ENCODE peak calls at places on chromosomes 3 and 15, in four cellular contexts. N is K562, L is adipocyte, B is lower lobe of right lung. G is an unnamed sample.
A peak's percentile ranks its signal among the peaks of the same experiment; 100 is the strongest.

GRCh38 chr15:89666147-89666857 is 11.0 kb upstream of the KIF7 start:
- DNase-seq in B (no peak), L (no peak), N (no peak), G (no peak)

GRCh38 chr15:63014578-63014977 is 28.0 kb upstream of the TPM1 start:
- DNase-seq in N (no peak), L (no peak), B (no peak), G (no peak)

GRCh38 chr15:88606437-88606794 is 14.7 kb upstream of the AEN start:
- DNase-seq in L (no peak), N (no peak), B (no peak), G (no peak)

GRCh38 chr3:12194209-12194608 is 35.5 kb upstream of the TIMP4 start:
- DNase-seq in N (no peak), L (peak; percentile 90), B (no peak), G (no peak)

GRCh38 chr15:53918180-53919079 is 59.8 kb upstream of the UNC13C start:
- DNase-seq in N (no peak), L (no peak), B (no peak), G (no peak)

GRCh38 chr3:33006571-33007286 is 55.3 kb downstream of the CCR4 start:
- DNase-seq in B (no peak), L (no peak), N (no peak), G (no peak)

GRCh38 chr3:167406876-167407492 is 26.9 kb upstream of the ZBBX start:
- DNase-seq in N (peak; percentile 3), B (no peak), L (peak; percentile 43), G (no peak)

GRCh38 chr15:101307897-101308603 is 13.0 kb upstream of the SNRPA1 start:
- DNase-seq in L (no peak), N (no peak), B (peak; percentile 32), G (peak; percentile 71)

GRCh38 chr3:125278155-125278554 is 65.6 kb upstream of the SLC12A8 start:
- DNase-seq in B (no peak), L (no peak), N (no peak), G (no peak)
- H3K4me1 ChIP-seq in B (peaks cover 3% of the 10 kb centered on the region), L (no peaks in the 10 kb centered on the region), N (no peaks in the 10 kb centered on the region), G (no peaks in the 10 kb centered on the region)

GRCh38 chr3:48429416-48430358 is at the start of gene PLXNB1:
- DNase-seq in L (peak; percentile 70), N (peak; percentile 83), B (peak; percentile 87), G (peak; percentile 89)

GRCh38 chr3:48432411-48433371 is 2.8 kb upstream of the PLXNB1 start:
- DNase-seq in B (no peak), N (no peak), L (no peak), G (no peak)

GRCh38 chr3:48433472-48434118 is 3.7 kb upstream of the PLXNB1 start:
- DNase-seq in B (no peak), N (no peak), L (no peak), G (peak; percentile 84)

GRCh38 chr3:48430359-48431101 is 644 bp upstream of the PLXNB1 start:
- DNase-seq in L (no peak), B (peak; percentile 26), N (no peak), G (no peak)

DNA sequence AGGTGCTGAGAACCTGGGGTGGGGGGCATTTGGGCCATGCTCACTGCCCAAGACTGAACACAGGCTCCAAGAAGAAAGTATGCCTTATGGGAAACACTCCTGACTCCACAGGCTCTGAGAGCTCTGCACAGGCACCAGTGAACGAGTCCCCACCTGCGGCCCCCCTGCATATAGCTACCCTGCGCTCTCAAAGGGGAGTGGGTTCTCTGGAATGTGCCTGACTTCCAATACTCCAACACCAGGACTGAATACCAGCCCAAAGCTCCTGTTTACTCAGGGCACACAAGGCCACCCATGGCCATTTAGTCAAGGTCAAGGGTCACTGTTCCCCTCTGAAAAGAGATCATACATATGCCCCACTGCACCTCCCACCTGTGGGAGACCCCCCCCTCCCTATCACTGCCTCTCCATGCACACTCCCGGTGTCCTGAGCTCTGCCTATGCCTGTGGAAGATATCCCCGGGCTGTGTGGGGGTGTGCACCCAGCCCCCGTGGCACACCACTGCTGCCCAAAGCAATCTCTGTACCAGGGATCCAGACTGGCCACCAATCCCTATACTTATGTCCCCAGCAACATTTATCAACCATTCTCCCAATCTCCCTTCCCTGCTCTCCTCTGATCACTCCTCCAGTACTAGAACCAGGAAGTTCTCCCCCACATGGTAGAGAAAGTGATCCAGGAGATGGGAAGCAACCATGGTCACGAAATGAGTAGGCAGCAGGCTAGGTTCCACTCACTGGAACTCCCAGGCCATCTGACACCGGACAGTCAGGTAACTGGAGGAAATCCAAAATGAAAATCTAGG is 1.5 kb upstream of the PLXNB1 start:
- DNase-seq in N (no peak), L (no peak), B (peak; percentile 20), G (no peak)
- H3K4me1 ChIP-seq in N (peaks cover 34% of the 10 kb centered on the region), L (peaks cover 63% of the 10 kb centered on the region), B (peaks cover 62% of the 10 kb centered on the region), G (peaks cover 90% of the 10 kb centered on the region)

DNA sequence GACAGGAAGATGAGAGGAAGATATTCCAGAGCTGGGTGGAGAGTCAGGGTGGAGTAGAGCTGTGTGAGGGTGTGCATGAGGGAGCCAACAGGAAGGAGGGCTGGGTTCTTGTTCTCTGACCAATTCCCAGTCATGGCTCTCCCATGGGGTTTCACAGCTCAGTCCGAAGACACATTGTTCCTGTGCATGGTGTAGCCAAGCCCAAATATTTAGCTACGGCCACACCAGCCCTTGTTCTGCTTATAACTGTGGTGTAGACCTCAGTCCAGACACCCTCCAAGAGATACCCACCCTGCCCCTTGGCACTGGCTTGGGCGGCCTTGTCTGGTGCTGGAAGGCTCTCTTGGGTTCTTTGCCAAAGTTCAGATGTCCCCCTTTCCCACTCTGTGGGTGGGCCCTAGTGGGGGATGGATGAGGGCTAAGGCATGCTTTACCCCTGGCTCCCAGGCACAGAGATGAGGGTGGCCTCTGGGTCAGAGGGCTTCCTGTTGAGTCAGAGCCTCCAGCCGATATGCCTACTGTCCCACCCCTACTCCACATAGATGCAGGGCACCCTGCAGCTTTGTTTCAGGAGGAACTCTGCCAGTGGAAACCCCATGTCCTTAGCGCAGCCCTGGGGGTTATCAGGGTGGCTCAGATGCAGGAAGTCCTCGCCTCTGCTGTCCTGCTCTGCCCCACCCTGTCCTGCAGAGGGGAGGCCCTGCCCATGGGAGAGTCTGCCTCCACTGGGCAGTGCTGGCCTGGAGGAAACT is 271.2 kb upstream of the CTDSPL start:
- DNase-seq in L (no peak), B (no peak), N (peak; percentile 28), G (peak; percentile 76)
- H3K4me1 ChIP-seq in L (peaks cover 24% of the 10 kb centered on the region), B (peaks cover 37% of the 10 kb centered on the region), N (no peaks in the 10 kb centered on the region), G (peaks cover 40% of the 10 kb centered on the region)

DNA sequence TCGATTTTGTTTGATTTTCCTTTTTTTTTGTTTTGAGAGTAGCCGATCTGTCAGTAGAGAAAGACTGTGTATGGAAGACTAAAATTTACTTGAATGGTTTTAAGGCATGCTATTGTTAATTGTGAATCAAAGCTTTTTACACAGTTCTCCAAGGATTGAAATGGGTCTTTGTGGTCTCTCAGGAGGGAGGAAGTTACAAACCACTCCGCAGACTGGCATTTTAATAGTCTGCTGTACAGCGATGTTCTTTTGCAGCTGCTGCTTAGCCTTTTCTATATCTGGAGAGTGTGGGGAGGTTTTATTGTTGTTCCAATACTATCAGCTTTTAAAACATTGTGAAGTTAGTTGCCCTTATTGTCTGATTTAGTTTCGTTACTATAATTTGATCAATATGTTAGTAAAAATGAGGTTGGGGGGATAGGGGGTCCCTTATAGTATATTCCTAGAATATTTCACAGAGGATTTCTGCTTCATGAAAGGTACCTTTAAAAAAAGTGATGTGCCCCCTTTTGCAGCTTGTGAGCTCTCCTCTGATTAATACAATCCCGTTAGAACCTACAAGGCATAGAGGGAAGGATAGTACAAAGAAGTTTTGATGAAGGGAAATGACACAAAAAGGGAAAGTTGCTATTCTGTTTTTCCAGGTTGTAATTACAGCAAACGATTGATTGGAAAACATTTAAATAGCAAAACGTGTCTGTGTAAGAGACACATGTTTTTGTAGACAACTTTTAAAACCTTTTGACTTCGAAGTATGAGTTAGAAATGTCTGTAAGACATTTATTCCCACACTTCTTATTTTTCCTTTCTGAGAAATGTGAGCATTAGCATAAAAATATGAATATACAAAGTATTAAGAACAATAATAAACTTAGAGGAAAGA is 158.3 kb upstream of the CGNL1 start:
- DNase-seq in B (no peak), L (no peak), N (no peak), G (no peak)
- H3K4me1 ChIP-seq in B (peaks cover 41% of the 10 kb centered on the region), L (peaks cover 68% of the 10 kb centered on the region), N (peaks cover 3% of the 10 kb centered on the region), G (peaks cover 58% of the 10 kb centered on the region)

GRCh38 chr3:82293435-82293834 is 532.0 kb upstream of the GBE1 start:
- DNase-seq in B (no peak), L (no peak), N (no peak), G (no peak)
- H3K4me1 ChIP-seq in B (no peaks in the 10 kb centered on the region), L (no peaks in the 10 kb centered on the region), N (no peaks in the 10 kb centered on the region), G (no peaks in the 10 kb centered on the region)

G was measured in suprapubic skin.